ENCODE peak calls at places on chromosomes 16 and 17, in five cellular contexts. G, I, T, C and O are unnamed samples. For H3K4me1, the result is how much of the 10 kb centered on the place peaks cover.

GRCh38 chr16:86862596-86862995 is 284.2 kb downstream of the FOXL1 start:
- DNase-seq in G (no peak), I (no peak), T (no peak), C (no peak), O (no peak)

GRCh38 chr17:2402517-2402916 is 1.7 kb upstream of the MNT start:
- DNase-seq in G (no peak), I (no peak), T (no peak), C (no peak), O (peak)

GRCh38 chr17:80565347-80566053 is 20.9 kb downstream of the RPTOR start:
- DNase-seq in G (no peak), I (no peak), T (no peak), C (no peak), O (no peak)

GRCh38 chr16:85825326-85825725 is 25.8 kb downstream of the COX4I1 start:
- DNase-seq in G (no peak), I (no peak), T (no peak), C (no peak), O (peak)

GRCh38 chr16:69860233-69861231 is 90.6 kb upstream of the CLEC18A start:
- DNase-seq in G (peak), I (no peak), T (no peak), C (no peak), O (no peak)

GRCh38 chr17:17188586-17188985 is 17.5 kb downstream of the PLD6 start:
- DNase-seq in G (no peak), I (no peak), T (no peak), C (no peak), O (no peak)

GRCh38 chr16:69131167-69131748 is 1.1 kb downstream of the CHTF8 start:
- DNase-seq in G (no peak), I (peak), T (no peak), C (no peak), O (no peak)

GRCh38 chr16:87733190-87733589 is 32.6 kb downstream of the KLHDC4 start:
- DNase-seq in G (no peak), I (no peak), T (no peak), C (no peak), O (no peak)

GRCh38 chr16:67708368-67708771 is 10.7 kb downstream of the GFOD2 start:
- DNase-seq in G (no peak), I (no peak), T (no peak), C (no peak), O (no peak)

GRCh38 chr17:835263-835662 is 53.1 kb downstream of the MRM3 start:
- DNase-seq in G (peak), I (no peak), T (peak), C (no peak), O (no peak)

GRCh38 chr16:49875812-49876715 is 20.2 kb upstream of the ZNF423 start:
- DNase-seq in G (no peak), I (no peak), T (no peak), C (no peak), O (no peak)

GRCh38 chr16:68884867-68885266 is 41.5 kb downstream of the TANGO6 start:
- DNase-seq in G (no peak), I (no peak), T (no peak), C (no peak), O (no peak)

GRCh38 chr17:56690441-56691291 is 97.2 kb downstream of the NOG start:
- DNase-seq in G (no peak), I (no peak), T (peak), C (no peak), O (no peak)

GRCh38 chr16:54511181-54511731 is 224.7 kb upstream of the IRX3 start:
- DNase-seq in G (no peak), I (no peak), T (no peak), C (no peak), O (no peak)

GRCh38 chr16:89096768-89097527 is 3.3 kb downstream of the ACSF3 start:
- DNase-seq in G (no peak), I (no peak), T (no peak), C (no peak), O (no peak)

GRCh38 chr17:1639549-1639948 is 6.0 kb downstream of the SCARF1 start:
- DNase-seq in G (no peak), I (no peak), T (no peak), C (no peak), O (no peak)

GRCh38 chr16:73064227-73064995 is 16.5 kb upstream of the ZFHX3 start:
- DNase-seq in G (no peak), I (no peak), T (no peak), C (no peak), O (no peak)
- H3K4me3 ChIP-seq in G (no peak), I (peak), T (peak), C (no peak), O (no peak)

GRCh38 chr17:72346306-72346705 is 225.5 kb downstream of the SOX9 start:
- DNase-seq in G (peak), I (no peak), T (no peak), C (no peak), O (no peak)

GRCh38 chr17:72345083-72345482 is 224.3 kb downstream of the SOX9 start:
- DNase-seq in G (no peak), I (peak), T (no peak), C (no peak), O (no peak)

GRCh38 chr17:72343911-72344310 is 223.1 kb downstream of the SOX9 start:
- DNase-seq in G (no peak), I (no peak), T (no peak), C (no peak), O (no peak)

GRCh38 chr17:72344613-72345012 is 223.8 kb downstream of the SOX9 start:
- DNase-seq in G (no peak), I (no peak), T (no peak), C (no peak), O (no peak)

GRCh38 chr17:72345536-72345935 is 224.7 kb downstream of the SOX9 start:
- DNase-seq in G (no peak), I (no peak), T (no peak), C (no peak), O (no peak)
- TF ChIP-seq CTCF in G (no peak), I (no peak), T (no peak), C (no peak), O (no peak)

GRCh38 chr17:29715680-29716079 is 93.0 kb upstream of the CORO6 start:
- DNase-seq in G (no peak), I (no peak), T (no peak), C (no peak), O (no peak)
- H3K4me1 ChIP-seq in G (under half), I (under half), T (under half), C (under half), O (under half)

DNA sequence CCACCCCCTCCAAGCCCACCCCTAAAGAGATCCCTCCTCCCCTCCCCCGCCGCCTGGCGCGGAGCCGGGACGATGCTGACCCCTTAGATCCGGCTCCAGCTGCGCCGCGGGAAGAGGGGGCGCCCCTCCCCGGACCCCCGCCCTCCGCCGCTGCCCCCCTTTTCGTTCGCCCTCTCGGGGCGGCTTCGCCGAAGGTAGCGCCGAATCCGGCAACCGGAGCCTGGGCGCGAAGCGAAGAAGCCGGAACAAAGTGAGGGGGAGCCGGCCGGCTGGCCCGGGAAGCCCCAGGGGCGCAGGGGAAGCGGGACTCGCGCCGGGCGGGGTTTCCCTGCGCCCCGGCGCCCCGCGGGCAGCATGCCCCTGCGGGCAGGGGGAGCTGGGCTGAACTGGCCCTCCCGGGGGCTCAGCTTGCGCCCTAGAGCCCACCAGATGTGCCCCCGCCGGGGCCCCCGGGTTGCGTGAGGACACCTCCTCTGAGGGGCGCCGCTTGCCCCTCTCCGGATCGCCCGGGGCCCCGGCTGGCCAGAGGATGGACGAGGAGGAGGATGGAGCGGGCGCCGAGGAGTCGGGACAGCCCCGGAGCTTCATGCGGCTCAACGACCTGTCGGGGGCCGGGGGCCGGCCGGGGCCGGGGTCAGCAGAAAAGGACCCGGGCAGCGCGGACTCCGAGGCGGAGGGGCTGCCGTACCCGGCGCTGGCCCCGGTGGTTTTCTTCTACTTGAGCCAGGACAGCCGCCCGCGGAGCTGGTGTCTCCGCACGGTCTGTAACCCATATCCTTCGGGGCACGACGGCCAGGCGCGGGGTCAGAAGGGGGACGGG is 626 bp downstream of the CACNA1G start:
- DNase-seq in G (no peak), I (no peak), T (no peak), C (no peak), O (peak)
- H3K4me3 ChIP-seq in G (peak), I (peak), T (peak), C (peak), O (peak)

GRCh38 chr17:82351254-82351712 is 7.8 kb upstream of the TEX19 start:
- DNase-seq in G (no peak), I (no peak), T (no peak), C (no peak), O (peak)

GRCh38 chr17:82348866-82349265 is 10.2 kb upstream of the TEX19 start:
- DNase-seq in G (no peak), I (no peak), T (no peak), C (no peak), O (no peak)

GRCh38 chr17:82351713-82352488 is 7.1 kb upstream of the TEX19 start:
- DNase-seq in G (peak), I (peak), T (peak), C (peak), O (peak)

GRCh38 chr17:82349287-82349701 is 9.8 kb upstream of the TEX19 start:
- DNase-seq in G (no peak), I (no peak), T (no peak), C (no peak), O (no peak)

DNA sequence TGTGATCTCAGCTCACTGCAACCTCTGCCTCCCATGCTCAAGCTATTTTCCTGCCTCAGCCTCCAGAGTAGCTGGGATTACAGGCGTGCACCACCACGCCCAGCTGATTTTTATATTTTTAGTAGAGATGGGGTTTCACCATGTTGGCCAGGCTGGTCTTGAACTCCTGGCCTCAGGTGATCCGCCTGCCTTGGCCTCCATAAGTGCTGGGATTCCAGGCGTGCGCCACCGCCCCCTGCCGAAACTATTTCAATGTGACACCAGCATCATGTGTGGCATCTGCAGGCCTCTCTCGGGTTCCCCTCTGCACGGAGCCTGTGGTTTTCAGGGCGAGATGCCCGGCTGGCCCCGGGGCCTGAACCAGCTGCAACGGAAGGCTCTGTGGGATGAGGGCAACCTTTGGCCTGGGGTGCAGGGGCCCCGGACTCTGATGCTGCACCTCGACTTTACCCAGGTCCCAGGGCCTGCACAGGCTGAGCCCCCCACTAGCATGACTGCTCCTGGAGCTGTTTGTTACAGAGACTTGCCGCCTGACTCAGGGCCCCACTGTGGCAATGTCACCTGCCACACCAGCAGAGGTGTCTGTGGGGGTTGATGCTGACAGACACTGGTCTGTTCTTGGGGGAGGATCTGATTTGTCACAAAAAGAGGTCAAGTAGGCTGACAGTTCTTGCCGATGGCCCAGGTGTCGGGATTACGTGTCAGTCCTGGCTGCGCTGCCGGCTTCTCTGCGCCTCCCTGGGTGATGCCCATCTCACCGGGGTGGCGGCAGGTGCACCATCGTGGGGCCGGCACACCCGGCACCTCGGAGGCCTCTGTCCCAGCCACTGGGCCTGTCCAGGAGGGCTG is 8.6 kb upstream of the TEX19 start:
- DNase-seq in G (no peak), I (no peak), T (no peak), C (no peak), O (no peak)
- TF ChIP-seq CTCF in G (peak), I (no peak), T (no peak), C (no peak), O (no peak)

DNA sequence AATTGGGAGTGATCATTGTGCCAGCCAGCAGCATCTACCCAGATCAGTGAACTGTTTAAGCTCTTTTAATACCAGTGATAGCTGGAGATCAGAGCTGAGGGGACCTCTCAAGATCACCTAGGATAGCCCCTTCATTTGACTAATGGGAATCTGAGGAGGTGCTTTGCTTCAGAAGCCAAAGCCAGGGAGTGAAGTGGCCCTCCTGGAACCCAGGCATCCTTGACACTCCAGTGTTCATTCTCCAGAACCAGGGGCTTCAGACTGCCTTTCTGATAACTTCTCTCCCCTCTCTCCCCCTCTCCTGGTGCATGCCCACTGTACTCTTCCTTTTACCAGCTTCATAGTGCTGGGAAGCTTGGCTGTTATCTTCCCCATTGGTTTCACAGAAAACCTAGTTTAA is 48.0 kb upstream of the SLC12A3 start:
- DNase-seq in G (no peak), I (no peak), T (no peak), C (no peak), O (no peak)
- H3K4me1 ChIP-seq in G (half or more), I (under half), T (under half), C (under half), O (under half)

DNA sequence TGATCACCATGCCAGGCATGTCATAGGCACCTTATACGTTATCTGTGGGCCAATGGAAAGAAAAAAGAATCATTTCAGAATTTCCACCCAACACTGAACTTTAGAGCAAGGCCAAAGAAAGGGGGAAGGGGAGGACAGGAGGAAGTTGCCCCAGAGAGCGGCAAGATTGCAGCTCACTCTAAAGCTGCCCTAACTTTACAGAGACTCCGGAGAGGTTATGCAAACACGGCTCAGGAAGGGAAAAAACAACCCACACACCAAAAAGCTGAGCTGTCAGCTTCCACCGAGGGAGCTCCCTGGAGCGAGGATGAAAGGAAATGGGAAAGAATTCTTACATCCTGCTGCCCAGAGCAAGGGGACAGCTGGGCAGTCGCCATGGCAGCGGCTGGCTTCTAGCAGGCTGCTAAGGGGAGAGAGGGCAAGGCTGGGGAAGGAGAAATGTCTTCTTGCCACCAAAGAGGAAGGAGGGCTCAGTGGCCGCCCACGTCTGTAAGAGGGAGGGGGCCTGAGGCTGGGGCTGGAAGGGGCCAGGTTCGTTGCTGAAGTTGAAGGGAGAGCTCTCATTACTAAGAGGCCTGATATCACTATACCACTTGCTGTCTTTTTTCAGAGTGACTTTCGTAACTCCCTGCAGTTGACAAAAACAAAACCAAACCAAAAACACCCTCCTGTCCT is 18.2 kb downstream of the COTL1 start:
- DNase-seq in G (peak), I (peak), T (peak), C (peak), O (no peak)
- H3K4me3 ChIP-seq in G (peak), I (no peak), T (no peak), C (peak), O (peak)

GRCh38 chr16:26857371-26857770 is 209.4 kb upstream of the C16orf82 start:
- DNase-seq in G (no peak), I (no peak), T (no peak), C (no peak), O (no peak)
- TF ChIP-seq CTCF in G (no peak), I (no peak), T (no peak), C (no peak), O (no peak)